ENCODE peak calls at places on chromosomes 13 and 19, in eight cellular contexts. One of them, this sample, is unnamed.

GRCh38 chr19:38190061-38190460 is 34.0 kb downstream of the DPF1 start:
- DNase-seq in AG10803: no peak
- DNase-seq in AG04450: no peak
- DNase-seq in H1: no peak
- DNase-seq in sigmoid colon: no peak
- DNase-seq in HL-60: no peak
- DNase-seq in heart left ventricle: no peak
- DNase-seq in RWPE1: no peak
- DNase-seq in this sample: peak; percentile 9

GRCh38 chr13:105804561-105805190 is 730.8 kb downstream of the EFNB2 start:
- DNase-seq in AG04450: peak; percentile 11
- DNase-seq in sigmoid colon: no peak
- DNase-seq in RWPE1: no peak
- DNase-seq in HL-60: no peak
- DNase-seq in AG10803: peak; percentile 22
- DNase-seq in heart left ventricle: no peak
- DNase-seq in H1: no peak
- DNase-seq in this sample: peak; percentile 52

GRCh38 chr19:1457031-1457739 is 7.3 kb downstream of the APC2 start:
- DNase-seq in H1: no peak
- DNase-seq in heart left ventricle: no peak
- DNase-seq in sigmoid colon: no peak
- DNase-seq in HL-60: no peak
- DNase-seq in RWPE1: no peak
- DNase-seq in AG10803: no peak
- DNase-seq in AG04450: no peak
- DNase-seq in this sample: no peak

GRCh38 chr13:110297011-110297410 is 9.9 kb downstream of the COL4A1 start:
- DNase-seq in H1: no peak
- DNase-seq in sigmoid colon: peak; percentile 57
- DNase-seq in AG10803: no peak
- DNase-seq in AG04450: no peak
- DNase-seq in RWPE1: no peak
- DNase-seq in heart left ventricle: no peak
- DNase-seq in HL-60: no peak
- DNase-seq in this sample: no peak

GRCh38 chr13:60691268-60691667 is 294.2 kb downstream of the TDRD3 start:
- DNase-seq in RWPE1: no peak
- DNase-seq in heart left ventricle: no peak
- DNase-seq in H1: no peak
- DNase-seq in sigmoid colon: no peak
- DNase-seq in AG04450: no peak
- DNase-seq in HL-60: no peak
- DNase-seq in AG10803: no peak
- DNase-seq in this sample: no peak

GRCh38 chr13:50389726-50390125 is 374.5 kb downstream of the KCNRG start:
- DNase-seq in AG04450: no peak
- DNase-seq in HL-60: no peak
- DNase-seq in RWPE1: no peak
- DNase-seq in sigmoid colon: no peak
- DNase-seq in H1: no peak
- DNase-seq in AG10803: no peak
- DNase-seq in heart left ventricle: no peak
- DNase-seq in this sample: no peak

GRCh38 chr13:89554801-89555200 is 1792.7 kb upstream of the MIR17HG start:
- DNase-seq in AG04450: no peak
- DNase-seq in HL-60: no peak
- DNase-seq in RWPE1: no peak
- DNase-seq in H1: no peak
- DNase-seq in heart left ventricle: no peak
- DNase-seq in sigmoid colon: no peak
- DNase-seq in AG10803: no peak
- DNase-seq in this sample: no peak

GRCh38 chr19:2294377-2295335 is 12.7 kb upstream of the PEAK3 start:
- DNase-seq in AG04450: no peak
- DNase-seq in heart left ventricle: no peak
- DNase-seq in sigmoid colon: peak; percentile 84
- DNase-seq in AG10803: peak; percentile 90
- DNase-seq in RWPE1: no peak
- DNase-seq in H1: no peak
- DNase-seq in HL-60: no peak
- DNase-seq in this sample: no peak

GRCh38 chr19:44847144-44848035 is 1.3 kb downstream of the NECTIN2 start:
- DNase-seq in RWPE1: peak; percentile 55
- DNase-seq in sigmoid colon: peak; percentile 88
- DNase-seq in HL-60: no peak
- DNase-seq in H1: peak; percentile 78
- DNase-seq in heart left ventricle: peak; percentile 82
- DNase-seq in AG04450: no peak
- DNase-seq in AG10803: peak; percentile 50
- DNase-seq in this sample: peak; percentile 62

GRCh38 chr19:50199254-50199545 is 4.2 kb upstream of the MYH14 start:
- DNase-seq in H1: no peak
- DNase-seq in heart left ventricle: no peak
- DNase-seq in AG04450: no peak
- DNase-seq in HL-60: no peak
- DNase-seq in sigmoid colon: no peak
- DNase-seq in AG10803: no peak
- DNase-seq in RWPE1: no peak
- DNase-seq in this sample: no peak

GRCh38 chr19:2458054-2458453 is 1.3 kb upstream of the LMNB2 start:
- DNase-seq in AG04450: no peak
- DNase-seq in HL-60: no peak
- DNase-seq in H1: no peak
- DNase-seq in RWPE1: no peak
- DNase-seq in sigmoid colon: no peak
- DNase-seq in AG10803: no peak
- DNase-seq in heart left ventricle: no peak
- DNase-seq in this sample: no peak

GRCh38 chr13:33110713-33111413 is 94.6 kb downstream of the KL start:
- DNase-seq in H1: no peak
- DNase-seq in AG04450: no peak
- DNase-seq in AG10803: peak; percentile 87
- DNase-seq in sigmoid colon: no peak
- DNase-seq in RWPE1: no peak
- DNase-seq in HL-60: no peak
- DNase-seq in heart left ventricle: peak; percentile 61
- DNase-seq in this sample: no peak

GRCh38 chr19:40453151-40453735 is 9.1 kb upstream of the SERTAD3 start:
- DNase-seq in H1: no peak
- DNase-seq in RWPE1: no peak
- DNase-seq in HL-60: no peak
- DNase-seq in sigmoid colon: no peak
- DNase-seq in AG04450: no peak
- DNase-seq in AG10803: peak; percentile 23
- DNase-seq in heart left ventricle: no peak
- DNase-seq in this sample: no peak

GRCh38 chr19:52336976-52337375 is 933 bp downstream of the ZNF610 start:
- DNase-seq in AG04450: no peak
- DNase-seq in sigmoid colon: no peak
- DNase-seq in RWPE1: no peak
- DNase-seq in AG10803: no peak
- DNase-seq in H1: no peak
- DNase-seq in HL-60: no peak
- DNase-seq in heart left ventricle: no peak
- DNase-seq in this sample: no peak

GRCh38 chr13:40158218-40158617 is 502.8 kb downstream of the COG6 start:
- DNase-seq in AG04450: no peak
- DNase-seq in heart left ventricle: no peak
- DNase-seq in HL-60: no peak
- DNase-seq in RWPE1: no peak
- DNase-seq in AG10803: no peak
- DNase-seq in sigmoid colon: no peak
- DNase-seq in H1: no peak
- DNase-seq in this sample: no peak

GRCh38 chr19:45171211-45171623 is 6.8 kb downstream of the TRAPPC6A start:
- DNase-seq in AG04450: no peak
- DNase-seq in sigmoid colon: no peak
- DNase-seq in H1: no peak
- DNase-seq in RWPE1: no peak
- DNase-seq in heart left ventricle: no peak
- DNase-seq in HL-60: no peak
- DNase-seq in AG10803: no peak
- DNase-seq in this sample: no peak

GRCh38 chr13:112955956-112956355 is 13.1 kb upstream of the MCF2L start:
- DNase-seq in AG10803: no peak
- DNase-seq in AG04450: no peak
- DNase-seq in RWPE1: no peak
- DNase-seq in HL-60: no peak
- DNase-seq in heart left ventricle: no peak
- DNase-seq in sigmoid colon: no peak
- DNase-seq in H1: no peak
- DNase-seq in this sample: no peak

GRCh38 chr19:15222738-15223648 is 9.3 kb downstream of the EPHX3 start:
- DNase-seq in AG04450: peak; percentile 91
- DNase-seq in heart left ventricle: peak; percentile 95
- DNase-seq in sigmoid colon: peak; percentile 96
- DNase-seq in AG10803: peak; percentile 96
- DNase-seq in HL-60: peak; percentile 57
- DNase-seq in RWPE1: peak; percentile 99
- DNase-seq in H1: peak; percentile 92
- DNase-seq in this sample: peak; percentile 86

GRCh38 chr19:19860756-19861390 is 4.8 kb upstream of the ZNF253 start:
- DNase-seq in RWPE1: no peak
- DNase-seq in AG10803: no peak
- DNase-seq in sigmoid colon: no peak
- DNase-seq in H1: peak; percentile 87
- DNase-seq in AG04450: no peak
- DNase-seq in HL-60: no peak
- DNase-seq in heart left ventricle: no peak
- DNase-seq in this sample: no peak

GRCh38 chr13:87999791-88000190 is 328.6 kb downstream of the SLITRK5 start:
- DNase-seq in AG10803: no peak
- DNase-seq in RWPE1: no peak
- DNase-seq in H1: no peak
- DNase-seq in sigmoid colon: no peak
- DNase-seq in AG04450: no peak
- DNase-seq in HL-60: no peak
- DNase-seq in heart left ventricle: no peak
- DNase-seq in this sample: peak; percentile 10

GRCh38 chr19:21508198-21508597 is 2.8 kb downstream of the ZNF429 start:
- DNase-seq in HL-60: no peak
- DNase-seq in heart left ventricle: no peak
- DNase-seq in AG04450: no peak
- DNase-seq in H1: no peak
- DNase-seq in RWPE1: no peak
- DNase-seq in sigmoid colon: no peak
- DNase-seq in AG10803: no peak
- DNase-seq in this sample: no peak

GRCh38 chr19:21505459-21506393 is at the start of gene ZNF429:
- DNase-seq in HL-60: peak; percentile 74
- DNase-seq in AG04450: peak; percentile 74
- DNase-seq in H1: peak; percentile 88
- DNase-seq in heart left ventricle: peak; percentile 93
- DNase-seq in sigmoid colon: peak; percentile 96
- DNase-seq in AG10803: peak; percentile 92
- DNase-seq in RWPE1: peak; percentile 93
- DNase-seq in this sample: peak; percentile 90
- TF ChIP-seq CTCF in HL-60: no peak
- TF ChIP-seq CTCF in AG04450: no peak
- TF ChIP-seq CTCF in H1: no peak
- TF ChIP-seq CTCF in heart left ventricle: no peak
- TF ChIP-seq CTCF in sigmoid colon: no peak
- TF ChIP-seq CTCF in AG10803: peak; percentile 6
- TF ChIP-seq CTCF in RWPE1: no peak
- TF ChIP-seq CTCF in this sample: no peak

GRCh38 chr13:86080340-86080995 is 281.2 kb upstream of the SLITRK6 start:
- DNase-seq in AG04450: no peak
- DNase-seq in heart left ventricle: no peak
- DNase-seq in AG10803: no peak
- DNase-seq in H1: no peak
- DNase-seq in RWPE1: no peak
- DNase-seq in HL-60: no peak
- DNase-seq in sigmoid colon: no peak
- DNase-seq in this sample: peak; percentile 55

GRCh38 chr13:86087241-86087640 is 288.0 kb upstream of the SLITRK6 start:
- DNase-seq in sigmoid colon: no peak
- DNase-seq in AG04450: no peak
- DNase-seq in HL-60: no peak
- DNase-seq in RWPE1: peak; percentile 8
- DNase-seq in H1: no peak
- DNase-seq in heart left ventricle: no peak
- DNase-seq in AG10803: no peak
- DNase-seq in this sample: peak; percentile 33

GRCh38 chr13:86082116-86082515 is 282.9 kb upstream of the SLITRK6 start:
- DNase-seq in heart left ventricle: no peak
- DNase-seq in HL-60: no peak
- DNase-seq in H1: no peak
- DNase-seq in AG04450: no peak
- DNase-seq in RWPE1: no peak
- DNase-seq in AG10803: no peak
- DNase-seq in sigmoid colon: no peak
- DNase-seq in this sample: peak; percentile 33

GRCh38 chr13:86085890-86086289 is 286.7 kb upstream of the SLITRK6 start:
- DNase-seq in RWPE1: no peak
- DNase-seq in HL-60: no peak
- DNase-seq in H1: no peak
- DNase-seq in AG10803: no peak
- DNase-seq in heart left ventricle: no peak
- DNase-seq in sigmoid colon: no peak
- DNase-seq in AG04450: no peak
- DNase-seq in this sample: peak; percentile 14
- TF ChIP-seq CTCF in RWPE1: peak; percentile 22
- TF ChIP-seq CTCF in HL-60: no peak
- TF ChIP-seq CTCF in H1: no peak
- TF ChIP-seq CTCF in AG10803: no peak
- TF ChIP-seq CTCF in heart left ventricle: no peak
- TF ChIP-seq CTCF in sigmoid colon: no peak
- TF ChIP-seq CTCF in AG04450: no peak
- TF ChIP-seq CTCF in this sample: peak; percentile 22

GRCh38 chr13:30673669-30674521 is 56.2 kb downstream of the USPL1 start:
- DNase-seq in AG04450: peak; percentile 68
- DNase-seq in heart left ventricle: peak; percentile 88
- DNase-seq in RWPE1: peak; percentile 86
- DNase-seq in HL-60: peak; percentile 68
- DNase-seq in AG10803: peak; percentile 87
- DNase-seq in H1: peak; percentile 92
- DNase-seq in sigmoid colon: peak; percentile 91
- DNase-seq in this sample: peak; percentile 83
- TF ChIP-seq CTCF in AG04450: peak; percentile 67
- TF ChIP-seq CTCF in heart left ventricle: peak; percentile 82
- TF ChIP-seq CTCF in RWPE1: peak; percentile 81
- TF ChIP-seq CTCF in HL-60: peak; percentile 4
- TF ChIP-seq CTCF in AG10803: peak; percentile 49
- TF ChIP-seq CTCF in H1: peak; percentile 76
- TF ChIP-seq CTCF in sigmoid colon: peak; percentile 49
- TF ChIP-seq CTCF in this sample: peak; percentile 54

DNA sequence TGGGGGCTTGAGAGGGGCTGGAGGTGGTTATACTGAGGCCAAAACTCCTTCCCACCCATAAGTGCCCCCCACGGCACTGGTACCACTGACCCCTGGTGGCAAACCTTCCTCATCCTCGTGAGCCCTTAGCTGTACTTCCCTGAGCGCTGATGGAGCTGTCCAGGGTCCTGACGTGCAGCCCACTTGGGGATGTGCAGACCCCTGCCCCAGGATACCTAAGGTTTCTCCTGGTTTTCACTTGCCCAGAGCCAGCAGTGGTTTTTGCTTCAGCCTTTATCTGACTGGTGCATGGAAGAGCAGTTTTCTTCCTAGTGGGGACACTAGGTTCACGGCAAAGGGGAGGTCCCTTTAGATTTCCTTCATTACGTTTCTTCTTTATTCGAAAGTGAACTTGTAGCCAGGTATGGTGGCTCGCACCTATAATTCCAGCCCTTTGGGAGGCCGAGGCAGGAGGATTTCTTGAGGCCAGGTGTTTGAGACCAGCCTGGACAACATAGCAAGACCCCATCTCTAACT is 28.7 kb upstream of the KCTD15 start:
- DNase-seq in AG10803: no peak
- DNase-seq in RWPE1: no peak
- DNase-seq in heart left ventricle: no peak
- DNase-seq in HL-60: peak; percentile 16
- DNase-seq in AG04450: no peak
- DNase-seq in H1: peak; percentile 95
- DNase-seq in sigmoid colon: no peak
- DNase-seq in this sample: no peak
- TF ChIP-seq CTCF in AG10803: peak; percentile 31
- TF ChIP-seq CTCF in RWPE1: no peak
- TF ChIP-seq CTCF in heart left ventricle: peak; percentile 20
- TF ChIP-seq CTCF in HL-60: no peak
- TF ChIP-seq CTCF in AG04450: peak; percentile 31
- TF ChIP-seq CTCF in H1: peak; percentile 80
- TF ChIP-seq CTCF in sigmoid colon: no peak
- TF ChIP-seq CTCF in this sample: no peak

This sample was measured in MCF 10A.